ENCODE peak calls at places on chromosomes 3 and 15, in nine cellular contexts. I is glomerular endothelial cell; U is HS-27A; P is AG04449; T is left cardiac atrium; C is stimulated activated CD4-positive, alpha-beta T cell treated with anti-CD3 and anti-CD28 coated beads, TNF-alpha, amount 100 ng/mL, for 4 hours; W is HS-5; R is GM13976; A is kidney glomerular epithelial cell. O is an unnamed sample.

GRCh38 chr3:185176756-185177359 is 24.0 kb upstream of the C3orf70 start:
- DNase-seq in R (peak), W (no peak), I (peak), C (no peak), P (no peak), A (peak), U (no peak), T (peak), O (no peak)

GRCh38 chr3:21672303-21672702 is 78.7 kb downstream of the ZNF385D start:
- DNase-seq in P (peak), T (no peak), I (peak), R (no peak), W (peak), U (peak), A (peak), C (no peak), O (no peak)

GRCh38 chr3:184334470-184335158 is 2.8 kb upstream of the FAM131A start:
- DNase-seq in R (no peak), I (no peak), C (no peak), W (peak), P (no peak), A (no peak), T (no peak), U (no peak), O (no peak)

GRCh38 chr3:39718674-39719595 is 90.5 kb upstream of the MYRIP start:
- DNase-seq in P (peak), I (no peak), W (peak), C (no peak), R (no peak), A (peak), T (no peak), U (no peak), O (no peak)

GRCh38 chr3:135099734-135100348 is 304.8 kb downstream of the EPHB1 start:
- DNase-seq in T (no peak), C (no peak), W (no peak), P (no peak), U (no peak), I (no peak), R (no peak), A (no peak), O (no peak)

GRCh38 chr3:52225452-52226228 is at the start of gene TLR9:
- DNase-seq in P (no peak), C (no peak), A (no peak), R (peak), W (no peak), T (no peak), U (no peak), I (no peak), O (peak)

GRCh38 chr3:123346041-123346440 is 102.8 kb downstream of the ADCY5 start:
- DNase-seq in U (no peak), P (no peak), W (no peak), C (no peak), T (no peak), I (no peak), A (no peak), R (no peak), O (no peak)

GRCh38 chr3:72725229-72725628 is 123.0 kb downstream of the SHQ1 start:
- DNase-seq in P (no peak), I (no peak), R (no peak), W (no peak), U (no peak), A (no peak), T (no peak), C (no peak), O (no peak)

GRCh38 chr15:46312133-46312740 is 677.4 kb downstream of the SQOR start:
- DNase-seq in A (peak), T (peak), I (peak), C (peak), W (peak), R (peak), U (peak), P (no peak), O (peak)

GRCh38 chr15:34851751-34852150 is 56.4 kb upstream of the ACTC1 start:
- DNase-seq in A (no peak), P (no peak), C (no peak), T (no peak), I (no peak), U (no peak), R (no peak), W (no peak), O (no peak)

GRCh38 chr3:18189651-18190050 is 235.5 kb downstream of the SATB1 start:
- DNase-seq in C (no peak), P (no peak), A (no peak), W (peak), T (no peak), U (no peak), I (no peak), R (no peak), O (no peak)

GRCh38 chr15:82680200-82681102 is 29.2 kb downstream of the AP3B2 start:
- DNase-seq in I (no peak), C (peak), U (no peak), P (no peak), T (peak), A (peak), R (peak), W (no peak), O (peak)

GRCh38 chr3:196708467-196708866 is 3.6 kb downstream of the CEP19 start:
- DNase-seq in U (no peak), T (no peak), P (no peak), R (no peak), A (no peak), I (no peak), C (no peak), W (no peak), O (no peak)

GRCh38 chr3:150240891-150241290 is 167.2 kb upstream of the TSC22D2 start:
- DNase-seq in U (no peak), C (no peak), R (no peak), I (no peak), P (no peak), A (no peak), T (no peak), W (no peak), O (no peak)

GRCh38 chr15:70121656-70122297 is 24.1 kb upstream of the TLE3 start:
- DNase-seq in A (peak), R (no peak), C (no peak), I (no peak), U (no peak), T (peak), W (no peak), P (no peak), O (no peak)

GRCh38 chr3:116579843-116580242 is 129.7 kb upstream of the TUSC7 start:
- DNase-seq in U (no peak), T (no peak), C (no peak), P (no peak), A (no peak), W (no peak), I (no peak), R (no peak), O (no peak)

O was measured in stimulated activated naive B cell treated with anti-CD40 and anti-IgM and Interleukin-4, amounts not matched to agents 10 μg/mL and 1 μg/mL and 100 μg/mL, for 72 hours.